ENCODE peak calls at places on chromosomes 4 and X, in four cellular contexts. One of them, this sample, is unnamed.
A peak's percentile ranks its signal among the peaks of the same experiment; 100 is the strongest.

GRCh38 chr4:113764720-113765264 is 3.3 kb upstream of the CAMK2D start:
- DNase-seq in NCI-H69: no peak
- DNase-seq in mucosa of descending colon: no peak
- DNase-seq in cardiac fibroblast: no peak
- DNase-seq in this sample: no peak

GRCh38 chr4:150625033-150625432 is 43.1 kb downstream of the MAB21L2 start:
- DNase-seq in NCI-H69: no peak
- DNase-seq in mucosa of descending colon: no peak
- DNase-seq in cardiac fibroblast: no peak
- DNase-seq in this sample: no peak

GRCh38 chr4:105520819-105521790 is 31.3 kb upstream of the ARHGEF38 start:
- DNase-seq in NCI-H69: peak; percentile 72
- DNase-seq in mucosa of descending colon: no peak
- DNase-seq in cardiac fibroblast: peak; percentile 62
- DNase-seq in this sample: peak; percentile 39

GRCh38 chr4:27154706-27155105 is 294.1 kb downstream of the STIM2 start:
- DNase-seq in NCI-H69: peak; percentile 49
- DNase-seq in mucosa of descending colon: no peak
- DNase-seq in cardiac fibroblast: peak; percentile 5
- DNase-seq in this sample: no peak

GRCh38 chr4:178448372-178449040 is 1006.3 kb upstream of the AGA start:
- DNase-seq in NCI-H69: no peak
- DNase-seq in mucosa of descending colon: no peak
- DNase-seq in cardiac fibroblast: no peak
- DNase-seq in this sample: no peak

GRCh38 chr4:67682266-67682665 is 18.7 kb downstream of the UBA6 start:
- DNase-seq in NCI-H69: no peak
- DNase-seq in mucosa of descending colon: no peak
- DNase-seq in cardiac fibroblast: no peak
- DNase-seq in this sample: no peak

GRCh38 chr4:55241461-55241860 is 104.6 kb upstream of the SRD5A3 start:
- DNase-seq in NCI-H69: no peak
- DNase-seq in mucosa of descending colon: no peak
- DNase-seq in cardiac fibroblast: no peak
- DNase-seq in this sample: no peak

GRCh38 chr4:87134122-87134521 is 86.3 kb downstream of the KLHL8 start:
- DNase-seq in NCI-H69: no peak
- DNase-seq in mucosa of descending colon: no peak
- DNase-seq in cardiac fibroblast: no peak
- DNase-seq in this sample: no peak

GRCh38 chr4:163109967-163110366 is 56.7 kb downstream of the NAF1 start:
- DNase-seq in NCI-H69: no peak
- DNase-seq in mucosa of descending colon: no peak
- DNase-seq in cardiac fibroblast: peak; percentile 4
- DNase-seq in this sample: no peak

GRCh38 chr4:173917255-173917960 is 366.1 kb downstream of the FBXO8 start:
- DNase-seq in NCI-H69: no peak
- DNase-seq in mucosa of descending colon: no peak
- DNase-seq in cardiac fibroblast: peak; percentile 78
- DNase-seq in this sample: no peak

GRCh38 chr4:97496298-97496873 is 646.9 kb downstream of the STPG2 start:
- DNase-seq in NCI-H69: peak; percentile 48
- DNase-seq in mucosa of descending colon: no peak
- DNase-seq in cardiac fibroblast: peak; percentile 19
- DNase-seq in this sample: no peak

GRCh38 chr4:92231511-92231910 is 72.3 kb upstream of the GRID2 start:
- DNase-seq in NCI-H69: no peak
- DNase-seq in mucosa of descending colon: no peak
- DNase-seq in cardiac fibroblast: peak; percentile 41
- DNase-seq in this sample: no peak

GRCh38 chrX:119942173-119942819 is 1.3 kb downstream of the NKAP start:
- DNase-seq in NCI-H69: no peak
- DNase-seq in mucosa of descending colon: no peak
- DNase-seq in cardiac fibroblast: no peak
- DNase-seq in this sample: no peak

GRCh38 chrX:130999360-130999759 is 58.8 kb upstream of the ARHGAP36 start:
- DNase-seq in NCI-H69: peak; percentile 40
- DNase-seq in mucosa of descending colon: no peak
- DNase-seq in cardiac fibroblast: no peak
- DNase-seq in this sample: no peak

GRCh38 chr4:1043658-1044468 is 32.4 kb downstream of the FGFRL1 start:
- DNase-seq in NCI-H69: peak; percentile 31
- DNase-seq in mucosa of descending colon: peak; percentile 87
- DNase-seq in cardiac fibroblast: peak; percentile 99
- DNase-seq in this sample: no peak

GRCh38 chrX:55767100-55767499 is 49.6 kb downstream of the RRAGB start:
- DNase-seq in NCI-H69: no peak
- DNase-seq in mucosa of descending colon: no peak
- DNase-seq in cardiac fibroblast: peak; percentile 36
- DNase-seq in this sample: no peak

GRCh38 chr4:8762951-8763735 is 108.5 kb downstream of the HMX1 start:
- DNase-seq in NCI-H69: no peak
- DNase-seq in mucosa of descending colon: peak; percentile 22
- DNase-seq in cardiac fibroblast: no peak
- DNase-seq in this sample: no peak

GRCh38 chr4:188864741-188865140 is 725.5 kb downstream of the TRIML1 start:
- DNase-seq in NCI-H69: no peak
- DNase-seq in mucosa of descending colon: no peak
- DNase-seq in cardiac fibroblast: no peak
- DNase-seq in this sample: no peak

GRCh38 chr4:120003193-120003592 is 63.5 kb downstream of the MAD2L1 start:
- DNase-seq in NCI-H69: no peak
- DNase-seq in mucosa of descending colon: no peak
- DNase-seq in cardiac fibroblast: no peak
- DNase-seq in this sample: no peak

GRCh38 chrX:97639526-97639925 is 755.8 kb downstream of the RPA4 start:
- DNase-seq in NCI-H69: peak; percentile 75
- DNase-seq in mucosa of descending colon: no peak
- DNase-seq in cardiac fibroblast: no peak
- DNase-seq in this sample: no peak

GRCh38 chr4:137124278-137124932 is 407.9 kb downstream of the PCDH18 start:
- DNase-seq in NCI-H69: peak; percentile 77
- DNase-seq in mucosa of descending colon: no peak
- DNase-seq in cardiac fibroblast: peak; percentile 84
- DNase-seq in this sample: peak; percentile 25

GRCh38 chr4:26061248-26061986 is 147.4 kb downstream of the SMIM20 start:
- DNase-seq in NCI-H69: peak; percentile 67
- DNase-seq in mucosa of descending colon: no peak
- DNase-seq in cardiac fibroblast: peak; percentile 73
- DNase-seq in this sample: peak; percentile 53

GRCh38 chr4:148068065-148068911 is 336.4 kb downstream of the ARHGAP10 start:
- DNase-seq in NCI-H69: no peak
- DNase-seq in mucosa of descending colon: no peak
- DNase-seq in cardiac fibroblast: no peak
- DNase-seq in this sample: no peak

GRCh38 chr4:96164814-96165351 is 325.0 kb downstream of the PDHA2 start:
- DNase-seq in NCI-H69: no peak
- DNase-seq in mucosa of descending colon: no peak
- DNase-seq in cardiac fibroblast: peak; percentile 95
- DNase-seq in this sample: no peak

GRCh38 chrX:54415534-54416350 is 24.5 kb upstream of the TSR2 start:
- DNase-seq in NCI-H69: no peak
- DNase-seq in mucosa of descending colon: no peak
- DNase-seq in cardiac fibroblast: no peak
- DNase-seq in this sample: peak; percentile 6

GRCh38 chrX:39145859-39146258 is 344.6 kb downstream of the MID1IP1 start:
- DNase-seq in NCI-H69: no peak
- DNase-seq in mucosa of descending colon: no peak
- DNase-seq in cardiac fibroblast: no peak
- DNase-seq in this sample: no peak

GRCh38 chr4:156738756-156739155 is 232.8 kb downstream of the PDGFC start:
- DNase-seq in NCI-H69: peak; percentile 71
- DNase-seq in mucosa of descending colon: no peak
- DNase-seq in cardiac fibroblast: no peak
- DNase-seq in this sample: no peak

GRCh38 chrX:45621356-45622041 is 420.8 kb upstream of the DIPK2B start:
- DNase-seq in NCI-H69: peak; percentile 8
- DNase-seq in mucosa of descending colon: no peak
- DNase-seq in cardiac fibroblast: peak; percentile 84
- DNase-seq in this sample: no peak